ENCODE peak calls at places on chromosome 19, in four cellular contexts. S, C, I and L are unnamed samples.

GRCh38 chr19:45758921-45759320 is 10.1 kb downstream of the SIX5 start:
- DNase-seq in S (no peak), C (no peak), I (no peak), L (no peak)

GRCh38 chr19:51653162-51653561 is 6.5 kb upstream of the SIGLEC14 start:
- DNase-seq in S (no peak), C (no peak), I (no peak), L (no peak)

GRCh38 chr19:1004204-1004802 is 4.1 kb downstream of the GRIN3B start:
- DNase-seq in S (no peak), C (no peak), I (no peak), L (no peak)

GRCh38 chr19:19115954-19116353 is 22.3 kb downstream of the TMEM161A start:
- DNase-seq in S (no peak), C (peak; percentile 31), I (no peak), L (peak; percentile 47)

GRCh38 chr19:1001538-1002166 is 1.4 kb downstream of the GRIN3B start:
- DNase-seq in S (peak; percentile 49), C (peak; percentile 46), I (no peak), L (peak; percentile 47)

GRCh38 chr19:41872775-41873647 is 4.1 kb upstream of the CD79A start:
- DNase-seq in S (no peak), C (peak; percentile 64), I (no peak), L (no peak)

GRCh38 chr19:23526302-23526701 is 131.0 kb upstream of the ZNF91 start:
- DNase-seq in S (no peak), C (no peak), I (no peak), L (no peak)

GRCh38 chr19:55653651-55654322 is 1.0 kb upstream of the U2AF2 start:
- DNase-seq in S (peak; percentile 99), C (peak; percentile 99), I (peak; percentile 89), L (peak; percentile 98)

GRCh38 chr19:46925548-46925950 is 64.8 kb downstream of the ARHGAP35 start:
- DNase-seq in S (no peak), C (no peak), I (no peak), L (no peak)

GRCh38 chr19:18239303-18239702 is 13.1 kb upstream of the PDE4C start:
- DNase-seq in S (no peak), C (peak; percentile 35), I (no peak), L (no peak)

GRCh38 chr19:17889609-17890214 is 18.0 kb downstream of the SLC5A5 start:
- DNase-seq in S (no peak), C (peak; percentile 68), I (no peak), L (no peak)

GRCh38 chr19:51179297-51179696 is 37.2 kb downstream of the SIGLEC7 start:
- DNase-seq in S (no peak), C (no peak), I (no peak), L (no peak)

GRCh38 chr19:12646551-12646950 is 20.0 kb downstream of the MAN2B1 start:
- DNase-seq in S (no peak), C (no peak), I (no peak), L (no peak)

GRCh38 chr19:43474986-43475705 is 9.7 kb upstream of the LYPD3 start:
- DNase-seq in S (peak; percentile 86), C (peak; percentile 86), I (peak; percentile 12), L (peak; percentile 95)

GRCh38 chr19:4957981-4958380 is 10.9 kb upstream of the KDM4B start:
- DNase-seq in S (no peak), C (no peak), I (no peak), L (no peak)

GRCh38 chr19:54517483-54517882 is 14.9 kb downstream of the LAIR2 start:
- DNase-seq in S (no peak), C (peak; percentile 40), I (no peak), L (peak; percentile 29)

GRCh38 chr19:656751-657559 is 6.1 kb downstream of the RNF126 start:
- DNase-seq in S (no peak), C (no peak), I (no peak), L (no peak)

GRCh38 chr19:16066611-16067104 is 9.6 kb upstream of the TPM4 start:
- DNase-seq in S (no peak), C (peak; percentile 82), I (no peak), L (no peak)

GRCh38 chr19:7161292-7161691 is 91.8 kb downstream of the ZNF557 start:
- DNase-seq in S (no peak), C (no peak), I (no peak), L (no peak)

GRCh38 chr19:44925114-44925891 is 10.9 kb downstream of the APOC1 start:
- DNase-seq in S (no peak), C (peak; percentile 72), I (no peak), L (no peak)

GRCh38 chr19:29855771-29856510 is 44.1 kb downstream of the CCNE1 start:
- DNase-seq in S (no peak), C (no peak), I (no peak), L (no peak)

GRCh38 chr19:47511681-47512080 is 3.2 kb downstream of the NAPA start:
- DNase-seq in S (no peak), C (no peak), I (no peak), L (no peak)

GRCh38 chr19:789473-790052 is 7.7 kb upstream of the PTBP1 start:
- DNase-seq in S (no peak), C (peak; percentile 24), I (no peak), L (no peak)

GRCh38 chr19:42191855-42192254 is 25.6 kb downstream of the DEDD2 start:
- DNase-seq in S (no peak), C (peak; percentile 56), I (no peak), L (no peak)

GRCh38 chr19:20423381-20424207 is 142.0 kb downstream of the ZNF737 start:
- DNase-seq in S (no peak), C (peak; percentile 72), I (no peak), L (peak; percentile 27)